ENCODE peak calls at places on chromosomes 6 and 20, in seven cellular contexts. O is psoas muscle; M is testis; V is CD8-positive, alpha-beta T cell; F is tibial nerve; B is HL-60; Z is RWPE2. K is an unnamed sample.

GRCh38 chr6:67501738-67502137 is 1133.3 kb upstream of the ADGRB3 start:
- DNase-seq in V (no peak), B (no peak), M (no peak), F (no peak), Z (no peak), O (no peak), K (no peak)

GRCh38 chr6:41730531-41731436 is 4.6 kb downstream of the TFEB start:
- DNase-seq in V (no peak), M (no peak), O (no peak), F (no peak), B (no peak), Z (no peak), K (peak; percentile 43)

GRCh38 chr20:44203161-44203560 is 7.4 kb downstream of the OSER1 start:
- DNase-seq in V (no peak), F (no peak), M (no peak), Z (no peak), B (no peak), O (no peak), K (no peak)

GRCh38 chr6:149472241-149472640 is 12.6 kb downstream of the ZC3H12D start:
- DNase-seq in O (no peak), Z (no peak), V (no peak), F (no peak), M (no peak), B (no peak), K (no peak)

GRCh38 chr6:48111143-48111506 is at the start of gene PTCHD4:
- DNase-seq in B (no peak), V (no peak), M (no peak), Z (peak; percentile 94), O (no peak), F (no peak), K (no peak)

GRCh38 chr6:84027340-84028183 is 6.0 kb upstream of the MRAP2 start:
- DNase-seq in O (no peak), M (no peak), B (no peak), Z (peak; percentile 74), V (no peak), F (no peak), K (no peak)

GRCh38 chr6:18386302-18386976 is 711 bp upstream of the RNF144B start:
- DNase-seq in M (peak; percentile 39), F (peak; percentile 15), Z (no peak), B (no peak), O (no peak), V (no peak), K (no peak)

GRCh38 chr6:78867370-78868040 is at the start of gene IRAK1BP1:
- DNase-seq in M (peak; percentile 96), O (peak; percentile 77), Z (peak; percentile 85), B (peak; percentile 91), V (peak; percentile 68), F (peak; percentile 59), K (peak; percentile 75)

GRCh38 chr6:126175251-126175650 is 164.7 kb upstream of the CENPW start:
- DNase-seq in B (no peak), O (no peak), M (no peak), Z (no peak), F (no peak), V (no peak), K (no peak)

GRCh38 chr6:13012977-13013680 is 296.6 kb downstream of the PHACTR1 start:
- DNase-seq in V (no peak), F (no peak), O (peak; percentile 17), M (peak; percentile 40), Z (no peak), B (no peak), K (peak; percentile 28)

GRCh38 chr6:33490621-33491020 is 36.2 kb downstream of the ZBTB9 start:
- DNase-seq in O (no peak), Z (no peak), V (no peak), F (no peak), M (no peak), B (no peak), K (no peak)

GRCh38 chr20:4925842-4926530 is 75.3 kb downstream of the SLC23A2 start:
- DNase-seq in B (no peak), O (peak; percentile 64), Z (no peak), F (peak; percentile 51), M (peak; percentile 67), V (no peak), K (no peak)

GRCh38 chr6:52167272-52167671 is 18.9 kb upstream of the IL17A start:
- DNase-seq in Z (no peak), V (no peak), F (no peak), B (no peak), M (no peak), O (no peak), K (no peak)

GRCh38 chr6:56770011-56770520 is 127.4 kb upstream of the DST start:
- DNase-seq in O (no peak), B (no peak), Z (no peak), F (no peak), M (no peak), V (no peak), K (no peak)

GRCh38 chr6:54525731-54526130 is 217.5 kb downstream of the TINAG start:
- DNase-seq in B (no peak), F (no peak), V (no peak), O (no peak), Z (no peak), M (no peak), K (no peak)

GRCh38 chr6:140011537-140011936 is 637.1 kb upstream of the CITED2 start:
- DNase-seq in Z (no peak), B (no peak), V (no peak), F (no peak), M (no peak), O (no peak), K (no peak)

GRCh38 chr6:82924799-82925535 is 140.7 kb downstream of the UBE3D start:
- DNase-seq in M (no peak), F (no peak), Z (no peak), O (no peak), B (no peak), V (no peak), K (no peak)

GRCh38 chr20:51447765-51448148 is 94.8 kb downstream of the NFATC2 start:
- DNase-seq in B (no peak), M (no peak), F (no peak), O (no peak), Z (no peak), V (no peak), K (no peak)

GRCh38 chr20:51446230-51446629 is 96.3 kb downstream of the NFATC2 start:
- DNase-seq in O (no peak), V (no peak), Z (no peak), M (no peak), B (no peak), F (no peak), K (no peak)

GRCh38 chr20:51446656-51447055 is 95.9 kb downstream of the NFATC2 start:
- DNase-seq in F (no peak), M (no peak), V (no peak), B (no peak), O (peak; percentile 47), Z (peak; percentile 95), K (no peak)

GRCh38 chr20:51445591-51445990 is 96.9 kb downstream of the NFATC2 start:
- DNase-seq in F (no peak), B (no peak), M (no peak), O (no peak), V (no peak), Z (no peak), K (no peak)

DNA sequence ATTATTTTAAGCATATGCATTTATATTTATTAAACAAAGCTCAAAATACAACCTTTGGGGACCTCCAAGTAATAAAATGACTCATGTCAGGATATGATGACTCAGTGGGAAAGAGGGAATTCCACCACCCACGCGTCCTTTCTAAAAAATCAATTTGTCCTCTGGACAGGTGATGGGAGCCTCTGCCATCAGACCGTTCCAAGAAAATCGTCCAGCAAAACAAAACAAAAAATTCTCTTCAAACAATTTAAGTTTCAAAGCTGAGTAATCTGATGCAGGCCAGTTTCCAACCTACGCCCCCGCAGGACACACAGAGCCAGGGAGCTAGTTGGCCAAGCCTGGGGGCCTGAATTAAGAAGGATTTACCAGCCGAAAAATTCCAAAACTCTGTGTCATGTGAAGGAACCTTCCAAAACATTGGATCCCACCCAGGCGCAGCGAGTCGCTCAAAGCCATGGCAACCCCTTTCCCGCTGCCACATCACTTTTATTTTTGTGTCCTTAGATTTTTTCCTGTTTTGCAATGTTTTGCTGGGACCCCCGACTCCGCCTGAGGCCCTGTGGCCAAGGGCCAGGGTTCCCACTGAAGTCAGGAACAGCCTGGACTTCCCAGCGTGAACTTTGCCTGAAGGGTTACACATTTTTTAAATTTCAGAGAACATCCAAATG is 95.3 kb downstream of the NFATC2 start:
- DNase-seq in V (no peak), Z (peak; percentile 99), F (peak; percentile 57), B (no peak), M (peak; percentile 76), O (peak; percentile 81), K (peak; percentile 46)
- H3K27ac ChIP-seq in V (no peak overlapping the region), Z (peak overlapping the region; percentile 68), F (peak overlapping the region; percentile 67), B (no peak overlapping the region), M (peak overlapping the region; percentile 10), O (peak overlapping the region; percentile 31), K (no peak overlapping the region)

GRCh38 chr6:144345451-144345850 is 60.3 kb downstream of the UTRN start:
- DNase-seq in Z (no peak), O (no peak), F (no peak), M (no peak), B (no peak), V (no peak), K (no peak)
- H3K27ac ChIP-seq in Z (no peak overlapping the region), O (peak overlapping the region; percentile 7), F (peak overlapping the region; percentile 26), M (no peak overlapping the region), B (no peak overlapping the region), V (peak overlapping the region; percentile 64), K (no peak overlapping the region)

DNA sequence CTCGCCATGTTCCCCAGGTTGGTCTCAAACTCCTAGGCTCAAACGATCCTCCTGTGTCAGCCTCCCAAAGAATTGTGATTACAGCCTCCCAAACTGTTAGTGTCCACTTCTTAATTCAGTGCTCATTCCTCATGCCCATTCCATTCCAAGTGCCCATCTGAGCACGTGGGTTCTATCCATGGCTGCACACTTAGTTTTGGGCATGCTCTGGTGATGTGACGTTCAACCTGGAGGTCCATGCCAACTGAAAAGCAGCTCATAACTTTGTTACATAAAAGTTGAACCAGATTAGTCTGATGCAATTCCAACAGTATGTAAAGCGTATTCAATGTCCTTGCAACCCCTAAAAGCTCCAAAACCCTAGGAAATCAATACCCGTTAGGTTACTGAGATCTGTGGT is 11.5 kb downstream of the SNX9 start:
- DNase-seq in V (no peak), Z (no peak), O (no peak), F (no peak), B (no peak), M (no peak), K (no peak)
- H3K27ac ChIP-seq in V (no peak overlapping the region), Z (peak overlapping the region; percentile 73), O (no peak overlapping the region), F (no peak overlapping the region), B (no peak overlapping the region), M (no peak overlapping the region), K (no peak overlapping the region)

DNA sequence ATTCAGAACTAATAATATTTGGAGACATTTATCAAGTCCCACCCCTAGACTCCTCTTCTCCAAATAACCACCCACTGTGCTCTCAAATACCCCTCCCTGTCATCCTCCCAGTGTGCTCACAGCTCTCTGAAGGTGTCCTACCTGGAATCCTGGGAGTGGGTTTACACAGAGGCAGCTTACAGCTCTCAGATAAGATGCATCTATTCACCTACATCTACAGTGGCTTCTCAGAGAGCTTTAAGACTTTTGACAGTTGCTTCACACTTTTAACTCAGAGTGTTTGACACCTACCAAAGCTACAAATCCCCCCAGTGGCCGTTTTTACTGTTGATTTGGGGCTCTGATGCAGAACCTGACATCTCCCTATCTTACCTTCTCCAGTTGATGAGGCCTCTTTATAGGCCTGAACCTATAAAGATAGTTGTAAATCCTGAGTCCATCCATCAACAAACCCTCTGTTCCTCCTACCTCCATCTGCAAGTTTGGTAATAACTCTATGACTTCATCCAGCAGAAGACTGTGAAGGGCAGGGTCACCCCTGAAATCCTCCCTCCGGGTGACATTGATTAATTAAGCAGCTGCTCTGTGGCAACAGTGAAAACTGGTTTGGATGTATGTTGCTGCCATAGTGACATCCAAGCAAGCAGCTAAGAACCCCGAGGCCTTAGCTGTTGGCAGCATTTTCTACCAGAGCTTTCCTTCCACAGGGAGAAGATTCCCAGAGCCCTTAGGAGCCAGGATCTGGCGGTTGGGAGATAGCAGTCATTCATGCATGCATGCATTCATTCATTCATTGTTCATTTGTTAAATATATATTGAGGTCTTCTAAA is 226.1 kb upstream of the RREB1 start:
- DNase-seq in F (no peak), V (no peak), B (peak; percentile 50), Z (no peak), O (no peak), M (no peak), K (no peak)
- H3K27ac ChIP-seq in F (no peak overlapping the region), V (no peak overlapping the region), B (peak overlapping the region; percentile 99), Z (no peak overlapping the region), O (no peak overlapping the region), M (no peak overlapping the region), K (no peak overlapping the region)

K was measured in substantia nigra.